ENCODE peak calls at places on chromosomes 4 and X, in six cellular contexts. V is upper lobe of left lung; M is spleen; J is OCI-LY7; N is ovary; F is CD8-positive, alpha-beta memory T cell. Q is an unnamed sample.
A peak's percentile ranks its signal among the peaks of the same experiment; 100 is the strongest.

GRCh38 chrX:111041018-111041462 is 55.0 kb upstream of the PAK3 start:
- DNase-seq in F (peak; percentile 23), J (no peak), N (no peak), M (no peak), V (no peak), Q (peak; percentile 55)

GRCh38 chr4:114237997-114238396 is 258.6 kb upstream of the ARSJ start:
- DNase-seq in M (no peak), J (no peak), F (no peak), V (no peak), N (no peak), Q (no peak)

GRCh38 chr4:145828802-145829485 is 109.7 kb downstream of the ZNF827 start:
- DNase-seq in J (no peak), F (no peak), M (no peak), N (no peak), V (no peak), Q (no peak)

GRCh38 chr4:77240469-77241066 is 83.6 kb downstream of the CCNG2 start:
- DNase-seq in F (peak; percentile 24), M (peak; percentile 81), V (peak; percentile 50), N (peak; percentile 39), J (peak; percentile 72), Q (peak; percentile 44)

GRCh38 chr4:5839751-5840674 is 52.9 kb downstream of the CRMP1 start:
- DNase-seq in F (no peak), M (peak; percentile 70), V (no peak), J (no peak), N (peak; percentile 47), Q (no peak)

GRCh38 chr4:174835536-174835935 is 6.5 kb upstream of the GLRA3 start:
- DNase-seq in F (no peak), J (no peak), M (no peak), V (no peak), N (no peak), Q (no peak)

GRCh38 chr4:91325495-91325894 is 978.3 kb upstream of the GRID2 start:
- DNase-seq in V (no peak), J (no peak), M (no peak), F (no peak), N (no peak), Q (no peak)

GRCh38 chrX:97563531-97564133 is 679.9 kb downstream of the RPA4 start:
- DNase-seq in J (peak; percentile 52), N (peak; percentile 43), V (peak; percentile 51), M (peak; percentile 80), F (peak; percentile 41), Q (peak; percentile 69)

GRCh38 chrX:130836447-130836846 is 66.6 kb downstream of the ENOX2 start:
- DNase-seq in M (no peak), F (no peak), N (no peak), J (peak; percentile 41), V (no peak), Q (no peak)

GRCh38 chr4:54660591-54660990 is 2.8 kb downstream of the KIT start:
- DNase-seq in J (no peak), M (no peak), V (no peak), F (no peak), N (no peak), Q (no peak)

GRCh38 chrX:153921070-153921469 is 5.0 kb downstream of the ARHGAP4 start:
- DNase-seq in J (no peak), N (no peak), F (no peak), M (no peak), V (no peak), Q (no peak)
- H3K27ac ChIP-seq in J (no peak overlapping the region), N (no peak overlapping the region), F (no peak overlapping the region), M (peak overlapping the region; percentile 99), V (peak overlapping the region; percentile 48), Q (no peak overlapping the region)

GRCh38 chr4:134622194-134622593 is 420.6 kb upstream of the PABPC4L start:
- DNase-seq in M (no peak), F (no peak), J (no peak), V (no peak), N (no peak), Q (no peak)

GRCh38 chr4:134624365-134624764 is 422.8 kb upstream of the PABPC4L start:
- DNase-seq in N (no peak), M (no peak), F (no peak), V (no peak), J (no peak), Q (no peak)

GRCh38 chr4:134627386-134627785 is 425.8 kb upstream of the PABPC4L start:
- DNase-seq in V (no peak), F (no peak), J (no peak), N (no peak), M (no peak), Q (no peak)

GRCh38 chr4:134632056-134632455 is 430.5 kb upstream of the PABPC4L start:
- DNase-seq in F (no peak), N (no peak), M (no peak), V (no peak), J (no peak), Q (no peak)

GRCh38 chr4:134628074-134628473 is 426.5 kb upstream of the PABPC4L start:
- DNase-seq in N (no peak), M (no peak), J (no peak), F (no peak), V (no peak), Q (no peak)
- H3K4me3 ChIP-seq in N (no peak overlapping the region), M (no peak overlapping the region), J (no peak overlapping the region), F (no peak overlapping the region), V (no peak overlapping the region), Q (no peak overlapping the region)

GRCh38 chr4:138893991-138894390 is 121.6 kb upstream of the NOCT start:
- DNase-seq in M (no peak), J (no peak), F (no peak), V (no peak), N (no peak), Q (no peak)

GRCh38 chr4:138892483-138893386 is 122.8 kb upstream of the NOCT start:
- DNase-seq in V (no peak), N (no peak), F (no peak), J (no peak), M (no peak), Q (no peak)

GRCh38 chr4:138889216-138889615 is 126.4 kb upstream of the NOCT start:
- DNase-seq in N (no peak), M (no peak), F (no peak), J (no peak), V (no peak), Q (no peak)

GRCh38 chr4:138890921-138891570 is 124.5 kb upstream of the NOCT start:
- DNase-seq in J (no peak), N (no peak), M (no peak), V (no peak), F (no peak), Q (no peak)

GRCh38 chr4:138891610-138892009 is 124.0 kb upstream of the NOCT start:
- DNase-seq in N (no peak), J (no peak), V (no peak), F (no peak), M (no peak), Q (no peak)
- H3K27ac ChIP-seq in N (no peak overlapping the region), J (no peak overlapping the region), V (no peak overlapping the region), F (no peak overlapping the region), M (no peak overlapping the region), Q (no peak overlapping the region)

DNA sequence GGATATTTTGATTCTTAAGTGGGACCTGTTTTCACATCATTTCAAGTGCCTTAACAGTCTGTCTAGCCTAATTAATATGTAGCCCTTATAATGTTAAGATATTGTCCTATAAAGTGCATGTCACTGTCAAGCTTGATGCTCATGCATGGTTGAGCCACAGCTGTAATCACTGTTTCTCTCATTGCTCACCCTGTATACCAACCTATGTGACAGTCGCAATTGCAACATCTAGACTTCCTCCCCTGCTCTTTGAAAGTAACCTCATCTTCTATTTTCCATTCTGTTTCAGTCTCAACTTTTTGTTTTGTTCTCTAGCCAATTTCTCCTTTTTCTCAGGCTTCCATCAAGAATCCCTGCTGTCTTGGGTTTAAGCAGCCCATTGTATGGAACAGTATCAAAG is 24.4 kb upstream of the MSL3 start:
- DNase-seq in M (no peak), N (no peak), J (no peak), F (no peak), V (no peak), Q (no peak)
- H3K4me3 ChIP-seq in M (no peak overlapping the region), N (no peak overlapping the region), J (no peak overlapping the region), F (no peak overlapping the region), V (no peak overlapping the region), Q (no peak overlapping the region)

GRCh38 chr4:95549246-95550138 is 719 bp upstream of the UNC5C start:
- DNase-seq in F (no peak), M (peak; percentile 82), V (peak; percentile 26), N (peak; percentile 68), J (no peak), Q (no peak)
- H3K27ac ChIP-seq in F (no peak overlapping the region), M (peak overlapping the region; percentile 89), V (peak overlapping the region; percentile 89), N (peak overlapping the region; percentile 69), J (no peak overlapping the region), Q (no peak overlapping the region)

GRCh38 chrX:46898207-46898606 is 14.0 kb upstream of the JADE3 start:
- DNase-seq in J (no peak), M (no peak), N (no peak), V (no peak), F (no peak), Q (no peak)

GRCh38 chrX:46904626-46905025 is 7.6 kb upstream of the JADE3 start:
- DNase-seq in J (no peak), F (no peak), N (no peak), M (no peak), V (no peak), Q (no peak)

GRCh38 chrX:46903458-46904242 is 8.6 kb upstream of the JADE3 start:
- DNase-seq in F (peak; percentile 16), M (peak; percentile 90), V (peak; percentile 81), N (peak; percentile 88), J (peak; percentile 80), Q (peak; percentile 49)
- H3K4me3 ChIP-seq in F (peak overlapping the region; percentile 26), M (peak overlapping the region; percentile 33), V (peak overlapping the region; percentile 38), N (peak overlapping the region; percentile 36), J (peak overlapping the region; percentile 54), Q (no peak overlapping the region)

DNA sequence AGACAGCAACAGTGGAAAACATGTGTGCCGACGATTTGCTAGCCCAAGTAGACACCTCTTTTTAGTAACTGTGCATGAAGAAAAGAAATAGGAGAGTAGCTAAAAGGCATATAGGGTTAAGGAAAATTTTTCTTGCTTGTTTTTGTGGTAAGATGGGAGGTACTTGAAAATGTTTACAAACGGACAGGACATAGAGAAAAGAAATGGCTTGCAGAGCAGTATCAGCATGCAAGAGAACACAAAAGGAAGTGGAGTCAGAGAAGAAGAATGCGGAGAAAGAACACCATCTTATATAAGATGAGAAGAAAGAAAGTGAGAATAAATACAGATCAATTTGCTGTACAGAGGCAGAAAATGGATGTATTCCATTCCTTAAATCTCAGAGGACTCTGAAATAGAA is 263.7 kb upstream of the ETNPPL start:
- DNase-seq in V (no peak), J (no peak), N (no peak), M (no peak), F (no peak), Q (no peak)
- H3K27ac ChIP-seq in V (no peak overlapping the region), J (no peak overlapping the region), N (no peak overlapping the region), M (no peak overlapping the region), F (no peak overlapping the region), Q (no peak overlapping the region)

Q was measured in CD4-positive, alpha-beta memory T cell.